ENCODE peak calls at places on chromosomes 4 and X, in eight cellular contexts. R, P, C, K, A, D, N and M are unnamed samples.

GRCh38 chr4:1291091-1291490 is 1.4 kb downstream of the MAEA start:
- DNase-seq in R (no peak), P (no peak), C (no peak), K (no peak), A (no peak), D (no peak), N (no peak), M (no peak)

GRCh38 chr4:95304898-95305297 is 243.9 kb downstream of the UNC5C start:
- DNase-seq in R (no peak), P (peak; percentile 91), C (no peak), K (no peak), A (peak; percentile 64), D (no peak), N (no peak), M (no peak)

GRCh38 chrX:53285591-53285990 is 4.2 kb upstream of the IQSEC2 start:
- DNase-seq in R (no peak), P (no peak), C (no peak), K (no peak), A (no peak), D (no peak), N (no peak), M (no peak)

GRCh38 chr4:10656420-10656819 is 28.1 kb downstream of the CLNK start:
- DNase-seq in R (no peak), P (no peak), C (no peak), K (no peak), A (no peak), D (no peak), N (no peak), M (no peak)

GRCh38 chrX:129984196-129984962 is 1.9 kb downstream of the BCORL1 start:
- DNase-seq in R (no peak), P (no peak), C (peak; percentile 23), K (no peak), A (peak; percentile 43), D (no peak), N (no peak), M (no peak)

GRCh38 chr4:107183155-107183774 is 147.2 kb upstream of the DKK2 start:
- DNase-seq in R (no peak), P (peak; percentile 73), C (no peak), K (peak; percentile 4), A (peak; percentile 72), D (peak; percentile 29), N (no peak), M (peak; percentile 21)

GRCh38 chrX:74420194-74421035 is 878 bp upstream of the SLC16A2 start:
- DNase-seq in R (peak; percentile 24), P (peak; percentile 52), C (no peak), K (no peak), A (peak; percentile 78), D (peak; percentile 27), N (peak; percentile 39), M (no peak)

GRCh38 chrX:36019164-36019563 is 99.6 kb downstream of the CFAP47 start:
- DNase-seq in R (no peak), P (no peak), C (no peak), K (no peak), A (no peak), D (no peak), N (no peak), M (no peak)

GRCh38 chrX:154056739-154057367 is 37.2 kb upstream of the IRAK1 start:
- DNase-seq in R (peak; percentile 47), P (peak; percentile 16), C (no peak), K (no peak), A (no peak), D (no peak), N (no peak), M (peak; percentile 12)